ENCODE peak calls at places on chromosomes 3 and 15, in five cellular contexts. D is stimulated activated effector memory CD8-positive, alpha-beta T cell treated with anti-CD3 and anti-CD28 coated beads, Interleukin-12 subunit alpha, Interleukin-12 subunit beta, amount 100 ng/mL, for 72 hours; F is naive thymus-derived CD8-positive, alpha-beta T cell; X is stimulated activated CD8-positive, alpha-beta memory T cell treated with anti-CD3 and anti-CD28 coated beads, Interleukin-7, amount 100 ng/mL, for 1 hour; K is AG20443. Z is an unnamed sample.

GRCh38 chr15:74242296-74242929 is 6.3 kb downstream of the CCDC33 start:
- DNase-seq in X (no peak), F (no peak), D (no peak), K (peak; percentile 81), Z (no peak)

GRCh38 chr3:36393563-36393962 is 13.3 kb downstream of the STAC start:
- DNase-seq in F (no peak), D (no peak), X (no peak), K (no peak), Z (no peak)

GRCh38 chr3:36446230-36446629 is 65.9 kb downstream of the STAC start:
- DNase-seq in F (no peak), K (no peak), D (no peak), X (no peak), Z (no peak)

GRCh38 chr3:51710631-51711351 is 3.9 kb downstream of the GRM2 start:
- DNase-seq in X (no peak), F (no peak), D (no peak), K (no peak), Z (no peak)

GRCh38 chr15:100383302-100384107 is 41.7 kb upstream of the ADAMTS17 start:
- DNase-seq in F (no peak), X (no peak), K (no peak), D (no peak), Z (no peak)

GRCh38 chr3:77319711-77320110 is 279.8 kb downstream of the ROBO2 start:
- DNase-seq in D (no peak), F (no peak), K (no peak), X (no peak), Z (no peak)

GRCh38 chr3:195703776-195704175 is 17.0 kb upstream of the MUC20 start:
- DNase-seq in F (no peak), D (no peak), K (no peak), X (no peak), Z (no peak)

GRCh38 chr15:100340721-100341661 is 784 bp downstream of the ADAMTS17 start:
- DNase-seq in X (no peak), K (no peak), F (no peak), D (no peak), Z (peak; percentile 45)

GRCh38 chr15:93001156-93001555 is 87.9 kb downstream of the RGMA start:
- DNase-seq in F (no peak), K (no peak), D (no peak), X (no peak), Z (no peak)

GRCh38 chr3:40996382-40996781 is 202.9 kb upstream of the CTNNB1 start:
- DNase-seq in X (no peak), F (no peak), K (no peak), D (no peak), Z (no peak)

GRCh38 chr15:96692826-96693225 is 362.3 kb downstream of the NR2F2 start:
- DNase-seq in F (no peak), D (no peak), X (no peak), K (no peak), Z (no peak)

GRCh38 chr15:93974804-93975481 is 256.4 kb upstream of the MCTP2 start:
- DNase-seq in F (no peak), K (peak; percentile 58), D (no peak), X (no peak), Z (no peak)

GRCh38 chr3:142576792-142577191 is 1.7 kb downstream of the ATR start:
- DNase-seq in X (no peak), D (no peak), K (no peak), F (no peak), Z (no peak)

GRCh38 chr15:90465140-90465929 is 64.4 kb upstream of the CRTC3 start:
- DNase-seq in K (no peak), F (no peak), X (no peak), D (no peak), Z (no peak)

GRCh38 chr3:35745802-35746484 is 106.6 kb downstream of the ARPP21 start:
- DNase-seq in D (no peak), X (no peak), K (no peak), F (no peak), Z (no peak)

GRCh38 chr3:152198655-152199054 is 70.1 kb upstream of the MBNL1 start:
- DNase-seq in D (no peak), K (no peak), F (no peak), X (no peak), Z (no peak)

GRCh38 chr15:70503073-70503745 is 260.1 kb downstream of the UACA start:
- DNase-seq in D (no peak), F (no peak), X (no peak), K (no peak), Z (no peak)

GRCh38 chr3:55609230-55610100 is 122.4 kb upstream of the WNT5A start:
- DNase-seq in X (no peak), F (no peak), K (no peak), D (no peak), Z (no peak)

GRCh38 chr3:190684776-190685175 is 170.9 kb downstream of the IL1RAP start:
- DNase-seq in K (no peak), D (no peak), X (no peak), F (no peak), Z (no peak)

GRCh38 chr3:192907784-192908183 is 9.9 kb downstream of the MB21D2 start:
- DNase-seq in K (no peak), F (no peak), X (no peak), D (no peak), Z (no peak)

GRCh38 chr3:66236281-66236680 is 15.5 kb downstream of the SLC25A26 start:
- DNase-seq in K (no peak), D (no peak), X (no peak), F (no peak), Z (no peak)

GRCh38 chr3:39409514-39410136 is 3.1 kb downstream of the RPSA start:
- DNase-seq in F (no peak), X (no peak), D (no peak), K (no peak), Z (no peak)

GRCh38 chr3:188358787-188359493 is 205.0 kb downstream of the LPP start:
- DNase-seq in D (peak; percentile 53), F (no peak), X (no peak), K (no peak), Z (no peak)

GRCh38 chr15:53401503-53401902 is 358.0 kb downstream of the WDR72 start:
- DNase-seq in K (no peak), X (no peak), F (no peak), D (no peak), Z (no peak)

GRCh38 chr15:25061808-25062550 is 107.2 kb downstream of the SNRPN start:
- DNase-seq in F (no peak), D (no peak), X (no peak), K (no peak), Z (no peak)

GRCh38 chr3:155232605-155233004 is 60.9 kb downstream of the STRIT1 start:
- DNase-seq in X (no peak), K (peak; percentile 88), F (no peak), D (no peak), Z (no peak)

GRCh38 chr3:112133606-112134334 is 722 bp upstream of the GCSAM start:
- DNase-seq in F (no peak), D (no peak), K (no peak), X (no peak), Z (no peak)

GRCh38 chr3:13308406-13308805 is 111.7 kb downstream of the NUP210 start:
- DNase-seq in D (no peak), X (no peak), K (peak; percentile 57), F (no peak), Z (peak; percentile 13)